ENCODE peak calls at places on chromosome 10, in eight cellular contexts. M is right lobe of liver, V is A549, S is esophagus squamous epithelium, G is gastrocnemius medialis, O is uterus, N is transverse colon, E is ovary. W is an unnamed sample. For H3K4me1 and H3K9me3, the result is how much of the 10 kb centered on the place peaks cover.

GRCh38 chr10:33720161-33720560 is 385.7 kb upstream of the NRP1 start:
- DNase-seq in M (no peak), V (no peak), S (no peak), G (no peak), O (no peak), N (no peak), E (no peak), W (no peak)

GRCh38 chr10:70603439-70603778 is 868 bp upstream of the PRF1 start:
- DNase-seq in M (no peak), V (no peak), S (no peak), G (no peak), O (no peak), N (no peak), E (no peak), W (no peak)

GRCh38 chr10:19832624-19833507 is 16.6 kb downstream of the PLXDC2 start:
- DNase-seq in M (no peak), V (no peak), S (no peak), G (no peak), O (no peak), N (no peak), E (no peak), W (peak)

GRCh38 chr10:29646238-29646902 is 11.6 kb upstream of the SVIL start:
- DNase-seq in M (peak), V (no peak), S (no peak), G (peak), O (peak), N (no peak), E (no peak), W (no peak)

GRCh38 chr10:126013489-126014281 is 117.3 kb downstream of the FANK1 start:
- DNase-seq in M (no peak), V (peak), S (no peak), G (no peak), O (no peak), N (no peak), E (no peak), W (no peak)

GRCh38 chr10:124465003-124465776 is 3.6 kb downstream of the LHPP start:
- DNase-seq in M (no peak), V (no peak), S (no peak), G (no peak), O (no peak), N (no peak), E (no peak), W (no peak)

GRCh38 chr10:52750629-52751028 is 22.0 kb downstream of the MBL2 start:
- DNase-seq in M (no peak), V (no peak), S (no peak), G (no peak), O (no peak), N (no peak), E (no peak), W (no peak)

GRCh38 chr10:102645388-102645740 is 1.1 kb downstream of the TRIM8 start:
- DNase-seq in M (peak), V (peak), S (no peak), G (peak), O (peak), N (peak), E (peak), W (peak)

GRCh38 chr10:67788028-67788886 is 49.7 kb downstream of the DNAJC12 start:
- DNase-seq in M (peak), V (peak), S (no peak), G (peak), O (no peak), N (peak), E (no peak), W (peak)

GRCh38 chr10:15209827-15210509 is 41.5 kb upstream of the NMT2 start:
- DNase-seq in M (peak), V (peak), S (peak), G (peak), O (peak), N (peak), E (peak), W (peak)

GRCh38 chr10:4263281-4263921 is 478.4 kb upstream of the KLF6 start:
- DNase-seq in M (peak), V (no peak), S (no peak), G (no peak), O (peak), N (peak), E (peak), W (no peak)

GRCh38 chr10:26407406-26407969 is 30.7 kb upstream of the APBB1IP start:
- DNase-seq in M (no peak), V (peak), S (no peak), G (no peak), O (no peak), N (no peak), E (no peak), W (no peak)

GRCh38 chr10:9234191-9234590 is 1179.7 kb downstream of the GATA3 start:
- DNase-seq in M (no peak), V (no peak), S (no peak), G (no peak), O (no peak), N (no peak), E (no peak), W (no peak)

GRCh38 chr10:111126981-111127848 is 50.4 kb downstream of the ADRA2A start:
- DNase-seq in M (no peak), V (no peak), S (no peak), G (no peak), O (no peak), N (no peak), E (no peak), W (no peak)

DNA sequence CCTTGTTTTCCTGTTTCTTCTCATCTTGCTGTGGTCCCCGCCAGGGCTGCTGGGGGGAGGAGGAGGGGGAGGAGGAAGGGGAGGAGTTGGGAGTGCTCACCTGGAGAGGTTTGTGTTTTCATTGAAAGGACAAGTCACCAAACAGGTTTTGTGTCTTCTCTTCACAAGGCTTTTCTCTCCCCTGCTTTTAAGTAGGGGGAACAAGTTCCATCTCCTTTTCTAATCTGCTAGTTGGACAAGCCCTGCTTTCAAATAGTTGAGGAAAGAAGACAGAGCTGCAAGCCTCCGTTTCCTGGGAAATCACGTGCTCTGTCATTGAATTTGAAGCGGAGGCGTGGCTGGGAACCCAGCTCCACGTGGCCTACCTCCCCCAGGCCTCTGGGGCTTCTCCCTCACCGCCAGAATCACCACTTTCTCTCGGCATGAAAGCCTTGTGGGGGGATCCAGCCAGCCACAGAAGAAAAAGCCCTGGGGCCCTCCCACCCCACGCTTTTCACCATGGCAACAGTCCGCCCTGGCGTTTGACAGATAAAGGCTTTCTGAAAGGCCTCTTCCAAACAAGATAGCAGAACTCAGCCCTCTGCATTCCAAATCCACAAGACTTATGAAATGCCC is 51.5 kb downstream of the PROSER2 start:
- DNase-seq in M (peak), V (no peak), S (no peak), G (no peak), O (peak), N (no peak), E (peak), W (peak)
- H3K4me1 ChIP-seq in M (under half), V (under half), S (half or more), G (under half), O (under half), N (under half), E (under half), W (half or more)

GRCh38 chr10:38047666-38048065 is 37.2 kb downstream of the ZNF33A start:
- DNase-seq in M (no peak), V (no peak), S (no peak), G (no peak), O (no peak), N (no peak), E (no peak), W (no peak)
- H3K9me3 ChIP-seq in M (under half), V (half or more), S (under half), G (under half), O (under half), N (under half), E (under half), W (under half)

GRCh38 chr10:88270061-88270808 is 312.9 kb downstream of the RNLS start:
- DNase-seq in M (no peak), V (no peak), S (no peak), G (no peak), O (no peak), N (no peak), E (no peak), W (peak)
- TF ChIP-seq POLR2A in M (no peak), V (no peak), S (no peak), G (no peak), O (no peak), N (no peak), E (no peak), W (no peak)

DNA sequence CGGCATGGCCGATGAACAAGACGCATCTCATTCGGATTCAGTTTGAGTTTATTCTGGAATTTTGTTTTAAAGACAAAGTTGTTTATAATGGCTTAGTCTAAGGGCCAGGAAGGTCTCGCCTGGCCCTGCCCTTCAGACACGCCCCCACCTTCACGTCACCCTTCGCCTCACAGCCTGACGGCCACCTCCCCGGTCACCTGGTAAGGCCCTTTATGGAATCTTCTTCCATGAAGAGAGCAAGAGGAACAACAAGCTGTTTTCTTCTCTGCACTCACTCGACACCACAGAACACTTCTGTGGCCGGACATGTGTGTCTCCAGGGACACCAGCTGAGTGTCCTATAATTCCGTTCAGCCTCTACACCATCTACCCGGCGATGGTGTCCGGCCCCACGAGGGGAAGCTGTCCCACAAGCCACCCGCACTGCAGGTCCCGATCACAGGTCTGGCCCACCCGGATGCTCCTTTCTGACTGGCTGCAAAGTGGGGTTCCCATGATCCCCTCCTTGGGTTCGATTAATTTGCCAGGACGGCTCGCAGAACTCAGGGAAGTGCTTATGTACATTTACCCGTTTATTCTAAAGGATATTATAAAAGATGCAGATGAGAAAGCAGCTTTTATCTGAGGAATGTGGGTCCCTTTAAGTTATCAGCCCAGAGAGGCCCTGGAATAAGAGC is 17.4 kb upstream of the KNDC1 start:
- DNase-seq in M (peak), V (no peak), S (no peak), G (no peak), O (peak), N (no peak), E (no peak), W (no peak)
- H3K4me1 ChIP-seq in M (under half), V (under half), S (under half), G (under half), O (under half), N (under half), E (under half), W (under half)

DNA sequence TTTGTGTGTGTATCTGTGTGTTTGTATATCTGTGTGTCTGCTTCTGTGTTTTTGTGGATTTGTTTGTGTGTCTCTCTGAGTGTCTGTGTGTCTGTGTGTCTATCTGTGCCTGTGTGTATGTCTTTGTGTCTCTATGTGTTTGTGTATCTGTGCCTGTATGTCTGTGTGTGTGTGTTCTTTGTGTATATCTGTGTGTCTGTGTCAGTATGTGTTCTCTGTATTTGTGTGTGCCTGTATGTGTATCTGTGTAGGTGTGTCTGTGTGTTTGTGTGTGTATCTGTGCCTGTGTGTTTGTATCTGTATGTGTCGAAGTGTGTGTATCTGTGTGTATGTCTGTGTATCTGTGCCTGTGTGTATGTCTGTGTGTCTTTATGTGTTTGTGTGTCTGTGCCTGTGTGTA is 118.2 kb downstream of the SH2D4B start:
- DNase-seq in M (no peak), V (no peak), S (no peak), G (no peak), O (no peak), N (no peak), E (no peak), W (no peak)
- H3K9me3 ChIP-seq in M (under half), V (half or more), S (under half), G (under half), O (under half), N (under half), E (under half), W (under half)

GRCh38 chr10:73999703-74000102 is 1.8 kb downstream of the VCL start:
- DNase-seq in M (no peak), V (no peak), S (no peak), G (no peak), O (no peak), N (no peak), E (no peak), W (no peak)

GRCh38 chr10:73997806-73998622 is at the start of gene VCL:
- DNase-seq in M (peak), V (peak), S (peak), G (peak), O (peak), N (peak), E (peak), W (peak)

GRCh38 chr10:73998623-73999622 is 1.0 kb downstream of the VCL start:
- DNase-seq in M (peak), V (peak), S (no peak), G (peak), O (peak), N (peak), E (peak), W (peak)

GRCh38 chr10:73997479-73997805 is 474 bp upstream of the VCL start:
- DNase-seq in M (no peak), V (peak), S (no peak), G (no peak), O (no peak), N (peak), E (no peak), W (peak)

DNA sequence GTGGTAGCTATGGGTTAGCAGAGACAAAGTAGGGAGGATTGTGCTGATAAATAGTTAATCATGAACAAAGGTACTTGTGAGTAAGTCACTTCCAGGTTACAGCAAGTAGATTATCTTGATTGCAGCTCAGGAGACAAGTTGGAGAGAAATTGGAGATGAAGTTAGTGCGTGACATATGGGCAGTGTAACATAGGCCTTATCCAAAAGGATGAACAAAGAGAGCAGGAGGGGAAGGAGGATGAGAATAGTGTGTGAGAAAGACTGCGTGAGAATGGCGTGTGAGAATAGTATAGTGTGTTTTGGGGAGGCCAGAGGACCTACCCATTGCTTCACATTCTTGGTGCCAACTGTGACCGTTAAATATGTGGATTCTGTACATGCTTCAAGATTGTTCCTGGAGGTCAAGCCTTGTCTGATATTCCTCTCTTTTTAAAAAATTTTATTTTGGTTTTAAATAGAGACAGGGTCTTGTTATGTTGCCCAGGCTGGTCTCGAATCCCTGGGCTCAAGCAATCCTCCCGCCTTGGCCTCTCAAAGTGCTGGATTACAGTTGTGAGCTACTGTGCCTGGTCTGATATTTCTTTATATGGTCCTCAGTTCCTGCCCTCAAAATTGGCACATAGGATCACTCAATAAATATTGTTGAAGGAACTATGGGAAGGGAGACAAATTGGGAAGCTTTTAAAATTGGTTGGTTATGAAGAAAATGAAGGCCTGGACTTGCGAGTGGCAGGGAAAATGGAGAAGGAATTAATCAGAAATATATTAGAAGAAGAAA is 3.2 kb downstream of the VCL start:
- DNase-seq in M (no peak), V (no peak), S (no peak), G (no peak), O (no peak), N (no peak), E (no peak), W (no peak)
- TF ChIP-seq POLR2A in M (no peak), V (no peak), S (no peak), G (no peak), O (no peak), N (no peak), E (no peak), W (no peak)

GRCh38 chr10:80498833-80499671 is 38.6 kb upstream of the SH2D4B start:
- DNase-seq in M (peak), V (peak), S (peak), G (peak), O (peak), N (peak), E (peak), W (peak)

GRCh38 chr10:80497187-80498038 is 40.3 kb upstream of the SH2D4B start:
- DNase-seq in M (peak), V (no peak), S (no peak), G (no peak), O (peak), N (peak), E (no peak), W (no peak)

GRCh38 chr10:80493482-80494021 is 39.4 kb downstream of the TSPAN14 start:
- DNase-seq in M (no peak), V (no peak), S (no peak), G (no peak), O (no peak), N (no peak), E (no peak), W (no peak)

GRCh38 chr10:80498039-80498832 is 39.5 kb upstream of the SH2D4B start:
- DNase-seq in M (no peak), V (no peak), S (no peak), G (no peak), O (no peak), N (no peak), E (no peak), W (no peak)

DNA sequence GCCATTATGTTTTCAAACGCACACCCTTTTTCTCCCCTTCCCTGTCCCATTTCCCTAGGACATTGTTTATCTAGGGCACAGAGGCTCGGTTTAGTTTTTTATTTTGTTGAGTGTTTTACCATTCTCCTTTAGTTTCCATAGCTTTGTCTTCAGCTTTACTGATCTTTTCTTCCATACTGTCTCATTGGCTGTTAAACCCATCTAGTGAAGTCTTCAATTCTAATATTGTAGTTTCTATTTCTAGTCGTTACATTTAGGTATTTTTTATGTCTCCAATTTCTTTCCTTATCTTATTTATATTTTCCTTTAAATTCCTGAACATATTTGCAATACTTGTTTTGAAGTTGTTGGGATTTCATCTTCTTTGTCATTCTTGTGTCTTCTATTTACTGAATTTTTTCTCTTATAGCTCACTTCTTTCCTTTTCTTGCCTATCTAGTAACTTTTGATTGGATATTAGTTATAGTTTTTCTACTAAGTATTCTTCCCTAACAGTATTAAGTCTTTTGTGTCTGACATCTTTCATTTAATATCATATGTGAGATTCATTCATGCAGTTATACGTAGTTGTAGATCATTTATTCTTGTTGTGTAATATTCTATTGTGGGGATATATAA is 41.0 kb upstream of the SH2D4B start:
- DNase-seq in M (no peak), V (no peak), S (no peak), G (no peak), O (no peak), N (no peak), E (no peak), W (no peak)
- H3K4me1 ChIP-seq in M (under half), V (half or more), S (half or more), G (half or more), O (under half), N (under half), E (under half), W (half or more)

W was measured in thyroid gland.